ENCODE peak calls at places on chromosomes 3 and 15, in nine cellular contexts. Z is iPS-NIHi11; D is GM03348; M is heart right ventricle; P is stimulated activated CD8-positive, alpha-beta memory T cell treated with anti-CD3 and anti-CD28 coated beads, Interleukin-4, amount 100 ng/mL, for 1 hour; J is NCI-H1694 treated with DMSO at 0.1 percent for 48 hours; A is astrocyte of the hippocampus; L is tibial nerve; Y is stimulated activated CD4-positive, alpha-beta T cell treated with anti-CD3 and anti-CD28 coated beads, Interleukin-15, amount 100 ng/mL, for 1 hour. B is an unnamed sample.

GRCh38 chr3:72520690-72521308 is 327.4 kb downstream of the SHQ1 start:
- DNase-seq in J (no peak), Z (no peak), M (no peak), A (peak; percentile 47), Y (peak; percentile 11), L (no peak), P (no peak), D (no peak), B (peak; percentile 1)

GRCh38 chr3:138477801-138478200 is 43.4 kb downstream of the ESYT3 start:
- DNase-seq in M (no peak), Y (no peak), J (no peak), P (no peak), D (no peak), Z (no peak), A (no peak), L (no peak), B (no peak)

GRCh38 chr3:29686889-29687592 is 406.2 kb downstream of the RBMS3 start:
- DNase-seq in A (peak; percentile 84), Y (no peak), M (no peak), Z (no peak), D (peak; percentile 11), L (no peak), J (no peak), P (no peak), B (peak; percentile 63)

GRCh38 chr3:70970952-70971351 is 612.6 kb downstream of the FOXP1 start:
- DNase-seq in J (no peak), Y (no peak), Z (no peak), M (no peak), D (no peak), P (no peak), L (no peak), A (no peak), B (no peak)

GRCh38 chr3:122912772-122913538 is 114.6 kb downstream of the SEMA5B start:
- DNase-seq in D (no peak), Y (no peak), Z (peak; percentile 49), J (no peak), A (no peak), P (no peak), L (no peak), M (no peak), B (no peak)

GRCh38 chr15:48385031-48385430 is 53.8 kb downstream of the DUT start:
- DNase-seq in J (no peak), Z (no peak), A (peak; percentile 44), P (no peak), M (no peak), D (no peak), Y (no peak), L (no peak), B (no peak)

GRCh38 chr3:121063628-121064027 is 155.6 kb downstream of the STXBP5L start:
- DNase-seq in J (no peak), Y (no peak), A (no peak), M (no peak), L (no peak), D (no peak), Z (no peak), P (no peak), B (no peak)

GRCh38 chr3:61575893-61576292 is 14.5 kb downstream of the PTPRG start:
- DNase-seq in P (no peak), M (no peak), A (no peak), J (no peak), Y (no peak), L (no peak), Z (no peak), D (no peak), B (no peak)

GRCh38 chr15:76756371-76756770 is 148.8 kb downstream of the SCAPER start:
- DNase-seq in Z (no peak), A (peak; percentile 10), P (no peak), M (no peak), L (no peak), Y (no peak), J (no peak), D (no peak), B (peak; percentile 7)

GRCh38 chr3:122497425-122497824 is 17.3 kb downstream of the KPNA1 start:
- DNase-seq in A (peak; percentile 87), J (no peak), P (no peak), Y (no peak), M (no peak), Z (no peak), D (peak; percentile 82), L (no peak), B (peak; percentile 91)

GRCh38 chr15:81502436-81502835 is 128.4 kb upstream of the TMC3 start:
- DNase-seq in Y (no peak), D (no peak), P (no peak), L (no peak), M (no peak), A (no peak), J (no peak), Z (no peak), B (no peak)

GRCh38 chr3:168534761-168535160 is 439.0 kb upstream of the GOLIM4 start:
- DNase-seq in D (no peak), P (no peak), J (no peak), L (no peak), A (no peak), M (no peak), Z (no peak), Y (no peak), B (no peak)

GRCh38 chr3:33093847-33094246 is 3.1 kb downstream of the GLB1 start:
- DNase-seq in M (no peak), Y (no peak), P (no peak), J (no peak), D (no peak), A (no peak), L (no peak), Z (no peak), B (no peak)

GRCh38 chr15:92882697-92883642 is 17.2 kb upstream of the CHD2 start:
- DNase-seq in Y (peak; percentile 26), J (peak; percentile 97), A (peak; percentile 49), D (peak; percentile 27), M (no peak), Z (peak; percentile 32), P (no peak), L (no peak), B (no peak)

GRCh38 chr3:50184242-50184978 is 7.0 kb upstream of the GNAT1 start:
- DNase-seq in Z (no peak), M (no peak), Y (no peak), D (no peak), L (no peak), P (no peak), J (no peak), A (no peak), B (no peak)

GRCh38 chr3:184260571-184261269 is 633 bp downstream of the CAMK2N2 start:
- DNase-seq in Y (no peak), D (no peak), L (no peak), P (no peak), J (no peak), Z (peak; percentile 43), M (no peak), A (peak; percentile 21), B (no peak)

GRCh38 chr3:51686512-51687215 is 15.6 kb downstream of the TEX264 start:
- DNase-seq in L (no peak), J (no peak), P (peak; percentile 53), Z (no peak), Y (peak; percentile 55), D (peak; percentile 42), M (peak; percentile 87), A (peak; percentile 17), B (no peak)

GRCh38 chr3:127750226-127751031 is 71.9 kb downstream of the MGLL start:
- DNase-seq in P (no peak), J (peak; percentile 98), M (no peak), Y (no peak), L (no peak), Z (no peak), D (peak; percentile 73), A (peak; percentile 69), B (peak; percentile 84)

GRCh38 chr3:52682016-52682415 is 3.7 kb downstream of the PBRM1 start:
- DNase-seq in D (peak; percentile 73), A (peak; percentile 83), J (no peak), M (peak; percentile 19), Z (peak; percentile 25), P (no peak), Y (no peak), L (no peak), B (peak; percentile 59)

GRCh38 chr3:3201584-3201983 is 22.1 kb upstream of the CRBN start:
- DNase-seq in J (no peak), Y (no peak), A (no peak), D (no peak), L (no peak), M (no peak), P (no peak), Z (no peak), B (no peak)

GRCh38 chr3:58041826-58042324 is 33.7 kb downstream of the FLNB start:
- DNase-seq in Z (no peak), Y (no peak), L (no peak), J (no peak), M (no peak), A (peak; percentile 96), P (no peak), D (peak; percentile 74), B (peak; percentile 73)

GRCh38 chr3:115233021-115233420 is 85.9 kb upstream of the ZBTB20 start:
- DNase-seq in A (no peak), M (no peak), J (no peak), Z (no peak), Y (no peak), L (no peak), D (peak; percentile 16), P (no peak), B (peak; percentile 44)

GRCh38 chr3:39809181-39809994 is at the start of gene MYRIP:
- DNase-seq in Y (no peak), J (no peak), P (no peak), D (peak; percentile 66), M (peak; percentile 20), A (peak; percentile 67), L (no peak), Z (peak; percentile 94), B (no peak)

GRCh38 chr3:53200501-53201189 is 39.6 kb downstream of the PRKCD start:
- DNase-seq in A (no peak), L (no peak), P (no peak), D (no peak), Y (no peak), Z (no peak), M (no peak), J (no peak), B (no peak)

GRCh38 chr3:87288486-87288885 is 12.1 kb upstream of the POU1F1 start:
- DNase-seq in M (no peak), J (no peak), L (no peak), D (no peak), Z (no peak), A (no peak), Y (no peak), P (no peak), B (no peak)

GRCh38 chr15:40941528-40942336 is 11.5 kb upstream of the CHAC1 start:
- DNase-seq in D (peak; percentile 96), Y (peak; percentile 59), Z (peak; percentile 95), L (peak; percentile 27), A (peak; percentile 90), J (peak; percentile 16), P (no peak), M (peak; percentile 84), B (peak; percentile 69)

GRCh38 chr3:106119691-106120090 is 250.9 kb upstream of the CBLB start:
- DNase-seq in L (no peak), D (no peak), Y (no peak), A (no peak), Z (no peak), J (no peak), M (no peak), P (no peak), B (peak; percentile 37)

GRCh38 chr3:13193320-13194284 is 120.4 kb upstream of the IQSEC1 start:
- DNase-seq in A (peak; percentile 19), M (no peak), P (no peak), L (no peak), J (no peak), Y (no peak), D (no peak), Z (peak; percentile 49), B (no peak)

GRCh38 chr15:69979783-69980182 is 117.9 kb downstream of the TLE3 start:
- DNase-seq in Y (no peak), P (no peak), M (no peak), L (no peak), D (no peak), Z (no peak), A (no peak), J (no peak), B (no peak)

GRCh38 chr3:149179225-149179624 is 42.4 kb downstream of the CP start:
- DNase-seq in P (no peak), A (peak; percentile 38), M (no peak), J (no peak), L (no peak), D (peak; percentile 23), Z (no peak), Y (no peak), B (peak; percentile 51)

GRCh38 chr3:126439968-126440708 is 35.6 kb downstream of the ZXDC start:
- DNase-seq in D (no peak), A (no peak), Y (no peak), J (no peak), M (no peak), L (no peak), P (no peak), Z (no peak), B (no peak)

B was measured in HFFc6.